ENCODE peak calls at places on chromosomes 2 and 18, in eight cellular contexts. U is osteocyte, T is LoVo, S is HEK293T, H is progenitor cell of endocrine pancreas, B is adrenal gland, M is iPS-NIHi11, A is AG04450. L is an unnamed sample.

GRCh38 chr2:69082430-69082997 is 69.5 kb downstream of the ANTXR1 start:
- DNase-seq in U (no peak), T (peak), S (no peak), H (no peak), B (peak), M (no peak), A (peak), L (no peak)

GRCh38 chr2:197952540-197953202 is 148.3 kb downstream of the PLCL1 start:
- DNase-seq in U (no peak), T (no peak), S (no peak), H (no peak), B (no peak), M (no peak), A (no peak), L (no peak)

GRCh38 chr18:45449761-45450227 is 165.5 kb upstream of the SLC14A2 start:
- DNase-seq in U (no peak), T (no peak), S (no peak), H (no peak), B (peak), M (no peak), A (no peak), L (no peak)

GRCh38 chr2:157315901-157316300 is 9.7 kb downstream of the ERMN start:
- DNase-seq in U (no peak), T (no peak), S (no peak), H (no peak), B (no peak), M (peak), A (no peak), L (peak)

GRCh38 chr2:37189452-37190153 is 1.1 kb upstream of the SULT6B1 start:
- DNase-seq in U (no peak), T (peak), S (no peak), H (no peak), B (peak), M (peak), A (no peak), L (no peak)

GRCh38 chr2:82939211-82939610 is 1519.9 kb downstream of the SUCLG1 start:
- DNase-seq in U (no peak), T (no peak), S (no peak), H (no peak), B (no peak), M (no peak), A (no peak), L (no peak)

GRCh38 chr18:76914314-76914713 is 92.0 kb downstream of the ZNF236 start:
- DNase-seq in U (no peak), T (no peak), S (no peak), H (no peak), B (no peak), M (no peak), A (no peak), L (no peak)

GRCh38 chr18:24656571-24656971 is 196.1 kb downstream of the HRH4 start:
- DNase-seq in U (no peak), T (no peak), S (no peak), H (no peak), B (no peak), M (no peak), A (peak), L (no peak)

GRCh38 chr2:85784474-85784986 is 30.7 kb downstream of the ATOH8 start:
- DNase-seq in U (no peak), T (no peak), S (no peak), H (no peak), B (no peak), M (no peak), A (no peak), L (no peak)

GRCh38 chr2:216343221-216343985 is 28.9 kb downstream of the MARCHF4 start:
- DNase-seq in U (no peak), T (no peak), S (no peak), H (no peak), B (no peak), M (no peak), A (no peak), L (no peak)

GRCh38 chr2:198657520-198658121 is 800.1 kb downstream of the SATB2 start:
- DNase-seq in U (no peak), T (peak), S (peak), H (peak), B (no peak), M (peak), A (no peak), L (peak)

GRCh38 chr2:102806250-102806837 is 44.5 kb downstream of the TMEM182 start:
- DNase-seq in U (peak), T (peak), S (peak), H (peak), B (peak), M (peak), A (peak), L (peak)

GRCh38 chr2:44477657-44478414 is 116.1 kb downstream of the CAMKMT start:
- DNase-seq in U (no peak), T (no peak), S (no peak), H (no peak), B (no peak), M (no peak), A (no peak), L (no peak)

GRCh38 chr18:55633032-55633431 is 45.0 kb upstream of the TCF4 start:
- DNase-seq in U (no peak), T (no peak), S (no peak), H (no peak), B (no peak), M (no peak), A (no peak), L (no peak)